ENCODE peak calls at places on chromosome 11, in five cellular contexts. V is endothelial cell of umbilical vein, Z is K562, F is astrocyte, R is PC-3. S is an unnamed sample.

GRCh38 chr11:68437927-68438657 is 22.5 kb upstream of the PPP6R3 start:
- DNase-seq in V (no peak), Z (no peak), F (no peak), R (no peak), S (no peak)

GRCh38 chr11:37364246-37364839 is 766.3 kb upstream of the RAG2 start:
- DNase-seq in V (no peak), Z (no peak), F (no peak), R (no peak), S (no peak)

GRCh38 chr11:47271961-47272661 is 2.2 kb downstream of the MADD start:
- DNase-seq in V (no peak), Z (no peak), F (no peak), R (no peak), S (no peak)

GRCh38 chr11:131748146-131749050 is 378.0 kb downstream of the NTM start:
- DNase-seq in V (peak; percentile 85), Z (peak; percentile 53), F (peak; percentile 58), R (peak; percentile 69), S (peak; percentile 39)

GRCh38 chr11:134592391-134592990 is 180.4 kb upstream of the B3GAT1 start:
- DNase-seq in V (peak; percentile 2), Z (peak; percentile 38), F (no peak), R (no peak), S (peak; percentile 86)

GRCh38 chr11:29159552-29160465 is 857.0 kb downstream of the KCNA4 start:
- DNase-seq in V (peak; percentile 82), Z (peak; percentile 6), F (peak; percentile 59), R (peak; percentile 84), S (peak; percentile 20)

GRCh38 chr11:116948375-116948774 is 111.0 kb upstream of the APOA1 start:
- DNase-seq in V (no peak), Z (no peak), F (peak; percentile 25), R (peak; percentile 85), S (no peak)

GRCh38 chr11:132496341-132496740 is 1036.0 kb downstream of the OPCML start:
- DNase-seq in V (no peak), Z (no peak), F (peak; percentile 51), R (no peak), S (no peak)

GRCh38 chr11:69008774-69009440 is 4.1 kb downstream of the MRGPRF start:
- DNase-seq in V (peak; percentile 51), Z (peak; percentile 76), F (peak; percentile 98), R (peak; percentile 95), S (no peak)

GRCh38 chr11:36312593-36312990 is 16.5 kb downstream of the PRR5L start:
- DNase-seq in V (no peak), Z (no peak), F (peak; percentile 88), R (peak; percentile 90), S (no peak)

GRCh38 chr11:92425127-92425526 is 200.5 kb downstream of the FAT3 start:
- DNase-seq in V (no peak), Z (no peak), F (no peak), R (no peak), S (no peak)

GRCh38 chr11:69089258-69089657 is 40.5 kb downstream of the TPCN2 start:
- DNase-seq in V (peak; percentile 17), Z (peak; percentile 22), F (peak; percentile 74), R (peak; percentile 81), S (no peak)

GRCh38 chr11:134911514-134912180 is 499.6 kb upstream of the B3GAT1 start:
- DNase-seq in V (no peak), Z (no peak), F (no peak), R (no peak), S (no peak)

GRCh38 chr11:113628912-113629311 is 77.2 kb downstream of the TMPRSS5 start:
- DNase-seq in V (no peak), Z (no peak), F (no peak), R (no peak), S (no peak)

GRCh38 chr11:69403556-69404215 is 77.8 kb upstream of the LINC01488 start:
- DNase-seq in V (no peak), Z (no peak), F (peak; percentile 32), R (peak; percentile 91), S (no peak)

GRCh38 chr11:104462346-104462745 is 298.4 kb upstream of the PDGFD start:
- DNase-seq in V (no peak), Z (no peak), F (peak; percentile 64), R (peak; percentile 12), S (no peak)

GRCh38 chr11:10631761-10632160 is 61.8 kb downstream of the IRAG1 start:
- DNase-seq in V (no peak), Z (no peak), F (no peak), R (no peak), S (no peak)

GRCh38 chr11:1411301-1411700 is 21.6 kb downstream of the BRSK2 start:
- DNase-seq in V (no peak), Z (no peak), F (no peak), R (no peak), S (no peak)

GRCh38 chr11:31645747-31646146 is 136.2 kb downstream of the ELP4 start:
- DNase-seq in V (peak; percentile 84), Z (peak; percentile 9), F (peak; percentile 93), R (peak; percentile 86), S (no peak)

GRCh38 chr11:128667873-128668272 is 26.0 kb upstream of the FLI1 start:
- DNase-seq in V (no peak), Z (no peak), F (no peak), R (peak; percentile 49), S (no peak)

GRCh38 chr11:101428918-101429317 is 154.9 kb downstream of the TRPC6 start:
- DNase-seq in V (no peak), Z (no peak), F (no peak), R (peak; percentile 70), S (no peak)

GRCh38 chr11:66892926-66893325 is 36.1 kb downstream of the LRFN4 start:
- DNase-seq in V (no peak), Z (no peak), F (no peak), R (peak; percentile 15), S (no peak)

GRCh38 chr11:111417766-111418435 is 38.8 kb upstream of the POU2AF1 start:
- DNase-seq in V (peak; percentile 33), Z (no peak), F (peak; percentile 71), R (no peak), S (no peak)

GRCh38 chr11:95156133-95156731 is 66.6 kb downstream of the ENDOD1 start:
- DNase-seq in V (no peak), Z (no peak), F (no peak), R (no peak), S (no peak)

GRCh38 chr11:122748968-122749687 is 89.2 kb upstream of the CRTAM start:
- DNase-seq in V (peak; percentile 36), Z (no peak), F (peak; percentile 96), R (peak; percentile 86), S (peak; percentile 66)

GRCh38 chr11:32173435-32173834 is 82.6 kb downstream of the RCN1 start:
- DNase-seq in V (peak; percentile 55), Z (peak; percentile 12), F (peak; percentile 39), R (peak; percentile 72), S (no peak)

GRCh38 chr11:14443642-14444041 is 56.0 kb downstream of the COPB1 start:
- DNase-seq in V (no peak), Z (no peak), F (peak; percentile 46), R (peak; percentile 77), S (no peak)

DNA sequence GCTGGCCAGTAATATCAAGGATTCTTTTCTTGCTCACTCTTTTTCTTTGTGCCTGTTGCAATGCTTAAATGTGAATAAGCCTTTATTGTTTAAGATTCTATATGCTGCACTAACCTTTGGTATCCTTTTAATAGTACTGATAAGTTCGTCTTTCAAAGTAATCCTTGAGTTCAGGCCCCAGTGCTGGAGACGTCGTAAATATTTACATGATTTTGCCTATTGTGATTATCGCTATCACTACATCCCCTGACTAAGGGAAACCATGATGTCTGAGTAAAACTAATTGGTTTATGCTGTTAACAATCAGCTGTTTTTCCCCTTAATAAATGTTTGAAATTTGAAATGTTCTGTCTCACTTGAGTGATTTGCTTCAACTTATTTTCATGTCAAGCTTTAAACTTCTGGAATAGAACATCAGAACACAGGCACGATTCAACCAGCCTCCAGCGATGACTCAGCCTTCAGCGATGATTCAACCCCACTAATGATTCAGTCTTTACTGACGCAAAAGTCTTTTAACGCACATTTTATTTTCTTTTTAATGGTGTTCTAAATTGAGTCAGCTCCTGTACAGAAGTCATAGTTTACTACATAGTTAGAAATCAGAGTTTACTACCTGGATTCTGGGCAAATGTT is 3.9 kb downstream of the HTATIP2 start:
- DNase-seq in V (peak; percentile 91), Z (peak; percentile 65), F (peak; percentile 82), R (peak; percentile 93), S (no peak)
- H2AFZ ChIP-seq in V (peak overlapping the region; percentile 3), Z (peak overlapping the region; percentile 71), F (no peak overlapping the region), R (peak overlapping the region; percentile 14), S (no peak overlapping the region)

GRCh38 chr11:72939031-72939430 is 124.8 kb downstream of the ATG16L2 start:
- DNase-seq in V (peak; percentile 73), Z (no peak), F (no peak), R (no peak), S (no peak)
- TF ChIP-seq EZH2 in V (no peak), Z (no peak), F (no peak), R (no peak), S (no peak)

GRCh38 chr11:40134820-40135219 is 1324.6 kb downstream of the LRRC4C start:
- DNase-seq in V (no peak), Z (no peak), F (peak; percentile 82), R (no peak), S (no peak)

GRCh38 chr11:40139507-40139906 is 1319.9 kb downstream of the LRRC4C start:
- DNase-seq in V (no peak), Z (no peak), F (no peak), R (no peak), S (no peak)

DNA sequence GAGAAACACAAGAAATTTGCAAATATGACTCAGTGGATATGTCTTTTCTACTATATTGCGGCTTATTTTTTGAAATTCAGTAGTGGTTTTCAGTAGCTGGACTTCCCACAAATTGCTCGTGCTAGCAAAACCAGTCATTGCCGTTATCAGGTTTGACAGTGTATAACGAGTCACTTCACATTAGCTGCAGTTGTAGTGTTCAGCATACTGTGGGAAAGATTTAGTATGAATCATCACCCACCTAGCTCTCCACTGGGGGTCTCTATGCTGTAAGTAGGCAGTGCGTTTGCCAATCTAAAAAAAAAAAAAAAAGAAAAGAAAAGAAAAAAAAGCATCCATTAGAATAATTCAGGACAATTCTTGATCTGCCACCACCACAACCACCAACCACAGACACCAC is 1318.9 kb downstream of the LRRC4C start:
- DNase-seq in V (no peak), Z (no peak), F (peak; percentile 95), R (no peak), S (no peak)
- H3K9ac ChIP-seq in V (no peak overlapping the region), Z (no peak overlapping the region), F (no peak overlapping the region), R (no peak overlapping the region), S (no peak overlapping the region)

GRCh38 chr11:64533501-64533900 is 57.5 kb upstream of the SLC22A12 start:
- DNase-seq in V (no peak), Z (no peak), F (no peak), R (no peak), S (no peak)

GRCh38 chr11:64534391-64534801 is 56.6 kb upstream of the SLC22A12 start:
- DNase-seq in V (no peak), Z (no peak), F (no peak), R (no peak), S (no peak)

GRCh38 chr11:64535811-64536210 is 55.2 kb upstream of the SLC22A12 start:
- DNase-seq in V (no peak), Z (no peak), F (no peak), R (no peak), S (no peak)

GRCh38 chr11:64536396-64536935 is 54.6 kb upstream of the SLC22A12 start:
- DNase-seq in V (no peak), Z (no peak), F (peak; percentile 21), R (peak; percentile 28), S (no peak)

DNA sequence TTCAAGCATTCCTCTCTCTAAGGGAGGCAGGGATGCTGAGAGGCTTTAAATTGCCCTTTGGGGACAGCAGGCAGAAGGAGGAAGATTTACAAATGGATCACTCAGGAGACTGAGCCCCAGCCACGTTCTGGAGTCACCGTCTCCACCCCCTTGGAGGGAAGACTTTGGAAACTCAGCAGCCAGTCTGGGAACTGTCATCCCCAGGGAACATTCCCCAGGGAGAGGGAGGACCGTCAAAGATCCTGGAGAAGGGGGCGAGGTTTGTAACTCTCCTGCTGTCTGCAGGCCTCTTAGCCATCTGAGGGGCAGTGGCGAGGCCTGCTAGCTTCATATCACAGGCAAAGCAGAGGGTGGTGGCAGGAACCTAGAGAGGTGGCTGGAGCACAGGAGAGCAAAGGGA is 56.1 kb upstream of the SLC22A12 start:
- DNase-seq in V (no peak), Z (no peak), F (no peak), R (no peak), S (no peak)
- H2AFZ ChIP-seq in V (no peak overlapping the region), Z (no peak overlapping the region), F (no peak overlapping the region), R (no peak overlapping the region), S (no peak overlapping the region)

S was measured in DND-41.